ENCODE peak calls at places on chromosomes 13 and 19, in five cellular contexts. S is astrocyte, B is H1, E is PC-3, Q is fibroblast of lung. U is an unnamed sample.

GRCh38 chr13:24742294-24742693 is 21.7 kb upstream of the RNF17 start:
- DNase-seq in S (no peak), B (no peak), E (no peak), Q (no peak), U (peak)

GRCh38 chr19:2054763-2055162 is 3.7 kb upstream of the MKNK2 start:
- DNase-seq in S (no peak), B (no peak), E (no peak), Q (no peak), U (no peak)

GRCh38 chr13:45851171-45851889 is at the start of gene SIAH3:
- DNase-seq in S (no peak), B (peak), E (no peak), Q (peak), U (peak)

GRCh38 chr19:16259385-16260159 is 61.9 kb downstream of the AP1M1 start:
- DNase-seq in S (no peak), B (no peak), E (no peak), Q (no peak), U (no peak)

GRCh38 chr13:92612892-92613291 is 613.7 kb upstream of the GPC6 start:
- DNase-seq in S (no peak), B (no peak), E (no peak), Q (no peak), U (no peak)

GRCh38 chr19:39951065-39951650 is 16.7 kb upstream of the FCGBP start:
- DNase-seq in S (no peak), B (no peak), E (no peak), Q (no peak), U (no peak)

GRCh38 chr19:46361915-46362314 is 15.0 kb downstream of the PPP5C start:
- DNase-seq in S (peak), B (no peak), E (no peak), Q (no peak), U (no peak)

GRCh38 chr19:28871099-28871725 is 341.7 kb downstream of the UQCRFS1 start:
- DNase-seq in S (no peak), B (no peak), E (no peak), Q (no peak), U (no peak)

GRCh38 chr19:41230067-41230857 is 11.2 kb downstream of the AXL start:
- DNase-seq in S (no peak), B (no peak), E (no peak), Q (no peak), U (no peak)

GRCh38 chr19:51371186-51371690 is 1.2 kb downstream of the NKG7 start:
- DNase-seq in S (no peak), B (no peak), E (no peak), Q (no peak), U (no peak)

GRCh38 chr13:40585911-40586471 is 80.5 kb downstream of the FOXO1 start:
- DNase-seq in S (no peak), B (no peak), E (peak), Q (peak), U (peak)

GRCh38 chr19:19643158-19644053 is at the start of gene GMIP:
- DNase-seq in S (no peak), B (peak), E (peak), Q (peak), U (peak)

GRCh38 chr13:41648314-41648935 is 191.1 kb downstream of the RGCC start:
- DNase-seq in S (peak), B (no peak), E (peak), Q (no peak), U (peak)

GRCh38 chr19:2533686-2534085 is 57.8 kb downstream of the GADD45B start:
- DNase-seq in S (no peak), B (no peak), E (peak), Q (no peak), U (no peak)

GRCh38 chr13:48954086-48954485 is 21.6 kb upstream of the FNDC3A start:
- DNase-seq in S (peak), B (no peak), E (peak), Q (peak), U (peak)

GRCh38 chr19:51114087-51114714 is 6.0 kb upstream of the CTU1 start:
- DNase-seq in S (no peak), B (no peak), E (no peak), Q (no peak), U (no peak)

GRCh38 chr13:79637086-79637763 is 156.3 kb downstream of the NDFIP2 start:
- DNase-seq in S (peak), B (no peak), E (no peak), Q (peak), U (no peak)

GRCh38 chr13:102771298-102772041 is 2.1 kb downstream of the TEX30 start:
- DNase-seq in S (no peak), B (no peak), E (no peak), Q (no peak), U (no peak)

GRCh38 chr19:7932930-7933300 is 7.0 kb upstream of the CTXN1 start:
- DNase-seq in S (no peak), B (no peak), E (no peak), Q (no peak), U (no peak)

GRCh38 chr19:45860359-45861259 is 2.3 kb downstream of the SYMPK start:
- DNase-seq in S (no peak), B (no peak), E (peak), Q (no peak), U (no peak)

GRCh38 chr19:41172297-41173164 is 20.5 kb upstream of the CYP2S1 start:
- DNase-seq in S (no peak), B (no peak), E (no peak), Q (no peak), U (no peak)

GRCh38 chr13:99046851-99047250 is 69.0 kb upstream of the DOCK9 start:
- DNase-seq in S (peak), B (no peak), E (no peak), Q (no peak), U (no peak)

GRCh38 chr13:110478405-110479214 is 82.9 kb downstream of the RAB20 start:
- DNase-seq in S (no peak), B (no peak), E (no peak), Q (no peak), U (no peak)

DNA sequence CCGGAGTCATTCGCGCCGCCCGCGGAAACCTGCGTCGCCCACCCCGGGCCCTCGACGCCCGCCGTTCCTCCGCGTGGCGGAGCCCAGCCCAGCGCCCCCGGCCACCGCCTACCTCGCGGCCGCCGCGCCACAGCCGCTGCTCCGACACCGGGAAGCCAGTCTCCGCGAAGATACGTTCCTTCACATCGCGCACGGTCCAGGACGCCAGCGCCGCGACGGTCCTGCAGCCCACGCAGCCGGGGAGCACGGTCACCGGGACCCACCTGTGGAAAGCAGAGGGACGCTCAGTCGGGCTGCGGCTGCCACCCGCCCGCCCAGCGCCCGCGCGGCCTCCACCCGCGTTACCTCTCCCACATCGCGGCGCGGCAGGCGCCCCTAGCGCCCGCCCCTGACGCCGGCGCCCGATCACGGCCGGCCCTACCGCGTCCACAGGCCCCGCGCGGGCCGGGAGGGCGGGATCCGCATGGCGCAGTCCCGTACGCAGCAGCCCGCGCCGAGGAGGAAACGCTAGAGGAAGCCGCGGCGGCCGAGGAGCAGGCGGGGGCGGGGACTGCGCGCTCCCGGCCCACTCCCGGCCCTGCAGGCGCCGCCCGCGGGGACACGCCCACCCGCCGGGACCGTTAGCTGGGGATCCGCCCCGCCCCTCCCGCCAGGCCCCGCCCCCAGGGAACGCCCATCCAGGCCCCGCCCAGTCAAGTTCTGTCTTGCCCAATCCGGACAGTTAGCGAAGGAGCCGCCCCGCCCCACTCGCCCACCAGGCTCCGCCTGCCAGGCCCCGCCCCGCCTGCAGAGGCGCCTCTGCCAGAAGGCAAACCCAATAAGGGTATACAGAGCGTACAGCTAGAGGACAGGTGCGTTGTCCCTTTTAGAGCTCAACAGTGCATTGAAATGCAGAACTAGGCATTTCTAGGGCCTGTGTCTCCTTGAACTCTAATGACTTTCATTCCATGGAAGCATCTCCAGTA is 58.2 kb downstream of the SACS start:
- DNase-seq in S (peak), B (peak), E (peak), Q (peak), U (peak)
- TF ChIP-seq EZH2 in S (no peak), B (no peak), E (no peak), Q (no peak), U (no peak)

DNA sequence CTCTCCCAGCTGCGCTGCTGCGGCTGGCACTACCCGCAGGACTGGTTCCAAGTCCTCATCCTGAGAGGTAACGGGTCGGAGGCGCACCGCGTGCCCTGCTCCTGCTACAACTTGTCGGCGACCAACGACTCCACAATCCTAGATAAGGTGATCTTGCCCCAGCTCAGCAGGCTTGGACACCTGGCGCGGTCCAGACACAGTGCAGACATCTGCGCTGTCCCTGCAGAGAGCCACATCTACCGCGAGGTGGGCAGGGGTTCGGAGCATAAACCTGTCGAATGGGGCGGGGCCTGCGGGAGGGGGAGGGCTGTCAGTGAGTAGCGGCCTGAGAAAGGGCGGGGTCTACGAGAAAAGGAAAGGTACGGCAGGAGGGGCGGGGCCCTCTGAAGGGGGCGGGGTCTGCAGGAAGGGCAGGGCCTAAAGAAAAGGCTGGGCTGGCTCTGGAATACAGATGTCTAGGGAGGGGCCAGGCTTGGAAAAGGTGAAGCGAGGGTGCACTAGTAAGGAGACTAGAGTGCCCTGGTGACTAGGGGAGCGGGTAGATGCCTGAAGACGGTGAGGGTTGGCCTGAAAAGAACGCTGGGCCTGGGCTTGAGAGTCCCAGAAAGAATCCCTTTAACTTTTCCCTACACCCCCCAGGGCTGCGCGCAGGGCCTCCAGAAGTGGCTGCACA is 3.6 kb downstream of the CD37 start:
- DNase-seq in S (peak), B (peak), E (peak), Q (peak), U (peak)
- TF ChIP-seq EZH2 in S (no peak), B (no peak), E (no peak), Q (no peak), U (no peak)

GRCh38 chr19:54201172-54201701 is 579 bp downstream of the RPS9 start:
- DNase-seq in S (no peak), B (no peak), E (peak), Q (no peak), U (no peak)
- TF ChIP-seq EZH2 in S (no peak), B (no peak), E (no peak), Q (no peak), U (no peak)

GRCh38 chr19:3803114-3803888 is 17.1 kb upstream of the MATK start:
- DNase-seq in S (no peak), B (no peak), E (no peak), Q (no peak), U (no peak)

GRCh38 chr19:3803986-3804385 is 17.8 kb upstream of the MATK start:
- DNase-seq in S (no peak), B (no peak), E (no peak), Q (no peak), U (no peak)

GRCh38 chr19:3804429-3804828 is 18.2 kb upstream of the MATK start:
- DNase-seq in S (no peak), B (no peak), E (no peak), Q (no peak), U (no peak)

GRCh38 chr19:3798137-3798536 is 12.0 kb upstream of the MATK start:
- DNase-seq in S (no peak), B (no peak), E (no peak), Q (no peak), U (no peak)

GRCh38 chr19:3801412-3802096 is 15.4 kb upstream of the MATK start:
- DNase-seq in S (peak), B (peak), E (peak), Q (no peak), U (peak)
- TF ChIP-seq EZH2 in S (peak), B (no peak), E (no peak), Q (peak), U (peak)

GRCh38 chr19:30857388-30857787 is 485.2 kb downstream of the ZNF536 start:
- DNase-seq in S (no peak), B (peak), E (no peak), Q (no peak), U (no peak)

GRCh38 chr19:30856786-30857185 is 484.6 kb downstream of the ZNF536 start:
- DNase-seq in S (no peak), B (peak), E (no peak), Q (no peak), U (no peak)

GRCh38 chr19:30855475-30855874 is 483.3 kb downstream of the ZNF536 start:
- DNase-seq in S (no peak), B (no peak), E (no peak), Q (no peak), U (no peak)

GRCh38 chr19:30857966-30858490 is 485.8 kb downstream of the ZNF536 start:
- DNase-seq in S (no peak), B (peak), E (no peak), Q (no peak), U (no peak)

DNA sequence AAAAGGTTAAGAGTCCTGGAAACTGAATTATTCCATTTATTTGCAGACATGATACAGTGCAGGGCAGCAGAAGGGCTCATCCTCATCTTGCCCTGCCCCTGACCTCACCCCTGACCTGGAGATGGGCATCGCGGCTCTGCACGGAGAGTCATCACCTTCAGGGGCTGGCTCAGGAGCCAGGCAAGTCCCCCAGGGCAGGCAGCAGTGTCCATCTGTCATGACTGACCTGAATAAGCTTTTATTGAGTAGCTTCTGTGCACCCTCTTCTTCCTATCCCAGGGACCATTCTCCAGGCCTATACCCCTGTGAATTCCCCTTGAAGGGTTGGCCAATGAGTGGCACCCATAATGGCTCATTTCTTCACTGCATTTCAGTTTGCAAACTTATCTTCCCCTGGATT is 484.2 kb downstream of the ZNF536 start:
- DNase-seq in S (no peak), B (peak), E (no peak), Q (no peak), U (no peak)
- TF ChIP-seq EZH2 in S (no peak), B (no peak), E (no peak), Q (no peak), U (no peak)

GRCh38 chr13:112060899-112061366 is 6.0 kb upstream of the SOX1 start:
- DNase-seq in S (no peak), B (peak), E (no peak), Q (no peak), U (no peak)
- TF ChIP-seq EZH2 in S (peak), B (no peak), E (no peak), Q (no peak), U (no peak)